ENCODE peak calls at places on chromosomes 16 and 17, in six cellular contexts. Z, B, Q, N, G and M are unnamed samples.

GRCh38 chr17:68248886-68249872 is 1.3 kb downstream of the AMZ2 start:
- DNase-seq in N (no peak), Z (no peak), B (no peak), Q (no peak), G (no peak), M (no peak)

GRCh38 chr16:21276090-21276489 is 2.0 kb downstream of the CRYM start:
- DNase-seq in N (no peak), B (no peak), Q (no peak), G (no peak), Z (no peak), M (no peak)

GRCh38 chr17:9817086-9817485 is 4.8 kb downstream of the GSG1L2 start:
- DNase-seq in Z (peak), N (no peak), B (no peak), Q (peak), G (no peak), M (no peak)

GRCh38 chr17:51908841-51909537 is 249.5 kb downstream of the CA10 start:
- DNase-seq in Q (no peak), G (no peak), B (no peak), N (no peak), Z (no peak), M (no peak)

GRCh38 chr17:45813051-45813731 is 29.1 kb downstream of the CRHR1 start:
- DNase-seq in Q (peak), B (no peak), N (no peak), Z (no peak), G (no peak), M (no peak)

GRCh38 chr16:13178318-13178717 is 276.9 kb downstream of the SHISA9 start:
- DNase-seq in N (no peak), B (no peak), Q (no peak), Z (no peak), G (no peak), M (no peak)

GRCh38 chr17:1951920-1952319 is 73.2 kb downstream of the RTN4RL1 start:
- DNase-seq in B (no peak), N (peak), Z (no peak), G (no peak), Q (no peak), M (no peak)

GRCh38 chr17:81420769-81421462 is 25.7 kb downstream of the BAHCC1 start:
- DNase-seq in B (no peak), G (peak), Q (peak), Z (peak), N (no peak), M (no peak)

GRCh38 chr16:80065565-80065964 is 465.0 kb upstream of the MAF start:
- DNase-seq in Z (no peak), B (no peak), N (no peak), G (no peak), Q (no peak), M (no peak)

GRCh38 chr16:58730724-58731370 is 3.3 kb downstream of the GOT2 start:
- DNase-seq in B (no peak), G (no peak), Z (no peak), Q (no peak), N (no peak), M (no peak)

GRCh38 chr16:85759631-85760419 is 8.9 kb upstream of the C16orf74 start:
- DNase-seq in G (no peak), Q (no peak), N (no peak), Z (no peak), B (no peak), M (peak)

GRCh38 chr16:27436065-27436464 is 34.1 kb downstream of the IL21R start:
- DNase-seq in G (peak), B (no peak), N (no peak), Z (no peak), Q (no peak), M (peak)

GRCh38 chr16:79895053-79895916 is 294.7 kb upstream of the MAF start:
- DNase-seq in Q (no peak), Z (no peak), B (no peak), G (no peak), N (no peak), M (peak)

GRCh38 chr17:10394201-10394887 is 21.5 kb upstream of the MYH13 start:
- DNase-seq in G (no peak), B (no peak), Z (no peak), Q (no peak), N (no peak), M (no peak)

GRCh38 chr17:34616148-34616547 is 36.8 kb downstream of the TMEM132E start:
- DNase-seq in N (no peak), Z (no peak), B (no peak), G (peak), Q (no peak), M (no peak)

GRCh38 chr17:58092797-58093385 is 9.7 kb downstream of the DYNLL2 start:
- DNase-seq in Q (no peak), G (no peak), N (no peak), Z (no peak), B (no peak), M (no peak)

GRCh38 chr17:80372922-80373570 is 41.9 kb upstream of the ENDOV start:
- DNase-seq in Z (no peak), B (no peak), Q (no peak), N (peak), G (no peak), M (no peak)

GRCh38 chr16:66524601-66525164 is 25.2 kb downstream of the TK2 start:
- DNase-seq in B (no peak), Q (no peak), G (no peak), N (peak), Z (no peak), M (no peak)

GRCh38 chr17:35801583-35802224 is 6.3 kb upstream of the MMP28 start:
- DNase-seq in G (peak), Q (peak), Z (peak), B (peak), N (no peak), M (no peak)

GRCh38 chr17:39591958-39592954 is 15.5 kb downstream of the NEUROD2 start:
- DNase-seq in Z (peak), G (no peak), Q (peak), N (no peak), B (no peak), M (no peak)

GRCh38 chr17:21301593-21302550 is 17.4 kb downstream of the MAP2K3 start:
- DNase-seq in B (no peak), Z (no peak), Q (no peak), G (no peak), N (peak), M (no peak)

GRCh38 chr17:65389956-65390355 is 171.5 kb downstream of the AXIN2 start:
- DNase-seq in Q (peak), N (no peak), B (no peak), Z (peak), G (no peak), M (no peak)

GRCh38 chr16:80369559-80369958 is 171.2 kb upstream of the DYNLRB2 start:
- DNase-seq in G (peak), B (no peak), Z (peak), Q (peak), N (no peak), M (no peak)

GRCh38 chr16:2513405-2514332 is at the start of gene ATP6V0C:
- DNase-seq in N (peak), B (peak), Q (peak), G (peak), Z (peak), M (peak)

GRCh38 chr17:18136357-18136756 is 27.8 kb downstream of the MYO15A start:
- DNase-seq in B (no peak), Q (no peak), G (no peak), Z (no peak), N (no peak), M (peak)

GRCh38 chr16:53504161-53504663 is 1.2 kb upstream of the AKTIP start:
- DNase-seq in G (peak), N (peak), Q (peak), B (peak), Z (peak), M (peak)

GRCh38 chr16:22699356-22699755 is 114.6 kb upstream of the HS3ST2 start:
- DNase-seq in N (no peak), G (no peak), Q (no peak), Z (no peak), B (no peak), M (no peak)
- H3K4me3 ChIP-seq in N (no peak), G (no peak), Q (no peak), Z (no peak), B (no peak), M (no peak)

GRCh38 chr16:56930516-56931252 is 1.3 kb upstream of the HERPUD1 start:
- DNase-seq in Z (no peak), B (no peak), Q (no peak), N (peak), G (no peak), M (no peak)
- H3K4me3 ChIP-seq in Z (no peak), B (no peak), Q (no peak), N (no peak), G (no peak), M (no peak)

GRCh38 chr17:48754500-48755261 is 26.1 kb upstream of the HOXB13 start:
- DNase-seq in N (no peak), B (no peak), Z (no peak), Q (no peak), G (no peak), M (no peak)
- H3K4me3 ChIP-seq in N (no peak), B (no peak), Z (no peak), Q (no peak), G (no peak), M (no peak)

GRCh38 chr17:62062313-62062712 is 2.8 kb downstream of the MED13 start:
- DNase-seq in N (no peak), G (no peak), B (no peak), Q (no peak), Z (peak), M (no peak)
- H3K4me3 ChIP-seq in N (no peak), G (peak), B (peak), Q (peak), Z (peak), M (no peak)

DNA sequence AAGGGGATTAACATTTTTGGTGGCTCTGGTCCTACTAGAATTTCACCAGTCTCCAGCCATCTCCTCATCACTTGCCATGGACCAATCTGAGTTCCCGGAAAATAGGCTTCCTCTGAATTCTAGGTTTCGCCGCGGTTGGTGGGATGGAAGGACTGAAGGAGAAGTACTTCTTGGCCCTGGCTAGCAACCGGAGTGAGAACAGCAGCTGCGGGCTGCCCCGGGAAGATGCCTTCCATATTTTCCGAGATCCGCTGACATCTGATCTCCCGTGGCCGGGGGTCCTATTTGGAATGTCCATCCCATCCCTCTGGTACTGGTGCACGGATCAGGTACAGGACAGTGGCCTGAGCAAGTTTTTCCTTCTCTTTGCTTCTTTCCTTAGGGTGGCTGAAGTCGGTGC is 45.0 kb downstream of the SLC5A11 start:
- DNase-seq in Z (no peak), N (no peak), Q (no peak), B (no peak), G (no peak), M (no peak)
- H3K4me3 ChIP-seq in Z (no peak), N (no peak), Q (no peak), B (no peak), G (no peak), M (no peak)

DNA sequence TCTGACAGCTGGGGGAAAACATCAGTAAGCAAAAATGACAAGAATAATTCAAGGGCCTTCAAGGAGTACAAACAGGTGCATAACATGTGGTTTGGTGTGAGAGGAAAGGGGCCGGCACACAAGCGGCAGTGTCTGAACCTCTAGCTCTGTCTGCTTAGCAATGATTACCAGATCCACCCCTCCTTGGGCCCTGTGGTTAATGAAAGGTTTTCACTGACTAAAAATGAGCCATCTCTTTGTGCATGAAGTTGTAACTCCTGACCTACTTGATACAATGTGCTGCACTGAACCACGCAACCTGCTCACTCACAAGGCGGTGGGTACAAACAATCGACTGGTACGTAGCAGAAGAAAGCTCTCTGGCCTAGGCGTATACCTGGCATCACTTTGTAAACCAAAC is 15.1 kb downstream of the FAM117A start:
- DNase-seq in Q (no peak), N (no peak), G (no peak), Z (no peak), B (no peak), M (no peak)
- H3K4me3 ChIP-seq in Q (no peak), N (no peak), G (no peak), Z (no peak), B (no peak), M (no peak)

GRCh38 chr16:89191901-89192184 is 8.5 kb downstream of the SLC22A31 start:
- DNase-seq in B (no peak), Z (no peak), G (no peak), N (no peak), Q (no peak), M (no peak)
- H3K4me3 ChIP-seq in B (no peak), Z (peak), G (peak), N (peak), Q (peak), M (peak)